ENCODE peak calls at places on chromosomes 16 and 17, in seven cellular contexts. Y is H9, F is trophoblast cell, W is mesenchymal stem cell, M is neuronal stem cell, V is IMR-90, G is H1. A is an unnamed sample.

GRCh38 chr17:31597646-31598387 is 206.3 kb downstream of the RAB11FIP4 start:
- DNase-seq in Y (no peak), F (no peak), W (no peak), M (no peak), G (no peak), V (no peak), A (no peak)

GRCh38 chr16:27374231-27374793 is 27.7 kb upstream of the IL21R start:
- DNase-seq in V (no peak), G (no peak), Y (no peak), M (no peak), W (no peak), F (no peak), A (no peak)

GRCh38 chr17:27756467-27757371 is 43.6 kb downstream of the NOS2 start:
- DNase-seq in G (no peak), W (peak; percentile 30), F (peak; percentile 47), M (peak; percentile 54), V (peak; percentile 30), Y (peak; percentile 72), A (peak; percentile 38)

GRCh38 chr17:82859431-82860403 is 19.9 kb upstream of the ZNF750 start:
- DNase-seq in F (peak; percentile 75), M (no peak), Y (no peak), V (peak; percentile 70), G (no peak), W (peak; percentile 86), A (peak; percentile 73)

GRCh38 chr17:30378191-30378796 is 433 bp upstream of the CPD start:
- DNase-seq in Y (no peak), M (no peak), F (no peak), V (peak; percentile 11), W (no peak), G (no peak), A (peak; percentile 45)

GRCh38 chr17:9839433-9839832 is 13.7 kb downstream of the GLP2R start:
- DNase-seq in F (no peak), Y (peak; percentile 74), V (peak; percentile 26), M (no peak), G (peak; percentile 3), W (no peak), A (peak; percentile 60)

GRCh38 chr17:8041249-8041928 is 2.5 kb downstream of the ALOX15B start:
- DNase-seq in W (peak; percentile 83), Y (no peak), V (peak; percentile 73), F (peak; percentile 41), M (peak; percentile 38), G (no peak), A (peak; percentile 65)

GRCh38 chr17:64103751-64104364 is 26.1 kb downstream of the ERN1 start:
- DNase-seq in V (peak; percentile 61), M (no peak), F (peak; percentile 28), Y (no peak), W (peak; percentile 71), G (no peak), A (no peak)

GRCh38 chr17:64622931-64623654 is 39.0 kb downstream of the SMURF2 start:
- DNase-seq in M (no peak), V (peak; percentile 91), Y (no peak), G (no peak), F (no peak), W (peak; percentile 91), A (no peak)

GRCh38 chr17:57484081-57484666 is 227.9 kb downstream of the MSI2 start:
- DNase-seq in Y (no peak), F (peak; percentile 74), V (peak; percentile 43), M (no peak), W (no peak), G (no peak), A (no peak)

GRCh38 chr17:58504826-58505351 is 9.5 kb downstream of the MTMR4 start:
- DNase-seq in W (no peak), F (no peak), V (no peak), M (no peak), G (no peak), Y (no peak), A (no peak)

GRCh38 chr16:20175358-20175757 is 101.7 kb upstream of the GPR139 start:
- DNase-seq in V (no peak), G (peak; percentile 17), M (no peak), W (no peak), F (no peak), Y (no peak), A (peak; percentile 36)

GRCh38 chr16:12188674-12189249 is 212.2 kb downstream of the SNX29 start:
- DNase-seq in M (no peak), F (no peak), W (no peak), G (no peak), Y (no peak), V (no peak), A (no peak)

GRCh38 chr16:51327001-51327400 is 175.9 kb upstream of the SALL1 start:
- DNase-seq in V (peak; percentile 68), M (no peak), F (no peak), G (no peak), Y (no peak), W (peak; percentile 74), A (no peak)

GRCh38 chr17:44331249-44331760 is 6.7 kb upstream of the SLC25A39 start:
- DNase-seq in M (peak; percentile 86), Y (peak; percentile 85), F (peak; percentile 89), W (peak; percentile 81), G (no peak), V (peak; percentile 58), A (peak; percentile 84)

GRCh38 chr16:57319646-57320045 is 35.2 kb upstream of the PLLP start:
- DNase-seq in M (no peak), F (no peak), Y (no peak), G (no peak), W (no peak), V (no peak), A (no peak)

GRCh38 chr16:46736695-46737094 is 11.4 kb downstream of the MYLK3 start:
- DNase-seq in M (no peak), V (no peak), Y (peak; percentile 45), W (peak; percentile 18), G (no peak), F (peak; percentile 14), A (peak; percentile 64)

GRCh38 chr16:50282010-50282538 is 15.7 kb downstream of the ADCY7 start:
- DNase-seq in F (no peak), W (no peak), G (no peak), V (no peak), Y (no peak), M (no peak), A (no peak)
- H3K27ac ChIP-seq in F (no peak overlapping the region), W (no peak overlapping the region), G (no peak overlapping the region), V (no peak overlapping the region), Y (no peak overlapping the region), M (no peak overlapping the region), A (no peak overlapping the region)

GRCh38 chr16:54602666-54603065 is 316.1 kb upstream of the IRX3 start:
- DNase-seq in V (no peak), Y (no peak), M (no peak), G (no peak), F (no peak), W (no peak), A (no peak)

DNA sequence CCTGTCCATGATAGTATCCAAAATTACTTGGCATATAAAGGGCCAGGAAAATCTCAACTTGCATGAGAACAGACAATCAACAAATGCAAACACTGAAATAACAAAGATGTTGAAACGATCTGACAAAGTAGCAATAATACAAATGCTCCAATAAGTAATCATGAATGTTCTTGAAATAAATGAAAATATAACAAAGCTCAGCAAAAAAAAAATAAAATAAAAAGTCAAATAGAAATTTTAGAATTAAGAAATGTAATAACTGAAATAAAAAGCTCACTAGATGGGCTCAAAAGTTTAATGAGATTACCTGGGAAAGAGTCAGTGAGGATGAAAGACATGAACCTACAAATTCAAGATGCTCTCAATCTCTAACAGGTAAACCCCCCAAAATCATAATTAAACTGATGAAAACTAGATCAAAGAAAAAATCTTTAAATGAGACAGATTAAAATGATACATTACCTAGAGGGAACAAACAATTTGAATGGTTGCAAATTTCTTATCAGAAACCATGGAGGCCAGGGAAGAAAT is 319.0 kb upstream of the IRX3 start:
- DNase-seq in F (no peak), W (no peak), V (no peak), Y (no peak), M (no peak), G (no peak), A (no peak)
- H3K23ac ChIP-seq in F (no peak overlapping the region), W (no peak overlapping the region), V (no peak overlapping the region), Y (no peak overlapping the region), M (no peak overlapping the region), G (no peak overlapping the region), A (no peak overlapping the region)

DNA sequence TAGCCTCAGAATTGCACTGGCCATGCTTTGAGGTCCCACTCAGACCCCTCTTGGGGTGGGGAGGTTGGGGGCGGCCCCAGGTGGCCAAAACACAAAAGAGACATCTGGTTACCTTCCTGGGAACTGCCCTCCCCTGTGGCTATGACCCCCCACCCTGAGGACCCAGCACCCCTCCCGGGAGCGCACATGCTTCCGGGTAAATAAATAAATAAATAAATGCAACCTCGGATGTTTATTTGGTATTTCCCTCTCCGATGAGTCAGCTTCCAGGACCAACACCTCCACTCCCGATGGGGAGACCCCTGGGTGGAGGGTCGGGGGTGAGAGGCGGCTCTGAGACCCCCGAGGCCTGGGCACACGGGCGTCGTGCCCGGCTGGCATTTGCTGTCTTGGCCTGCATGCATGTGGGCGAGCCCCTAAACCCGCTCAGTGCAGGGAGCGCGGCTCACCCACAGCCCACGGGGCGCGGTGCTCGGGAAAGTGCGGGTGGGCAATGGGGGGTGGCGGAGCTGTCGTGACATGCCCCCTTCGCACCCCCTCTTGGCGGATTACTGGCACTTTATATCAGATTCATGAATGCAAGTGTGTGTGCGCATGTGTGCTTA is 84.3 kb upstream of the CREBBP start:
- DNase-seq in M (no peak), W (no peak), G (no peak), F (no peak), V (no peak), Y (no peak), A (no peak)
- H2BK120ac ChIP-seq in M (peak overlapping the region; percentile 87), W (no peak overlapping the region), G (no peak overlapping the region), F (no peak overlapping the region), V (no peak overlapping the region), Y (no peak overlapping the region), A (no peak overlapping the region)

GRCh38 chr17:46106966-46107644 is 86.1 kb downstream of the KANSL1 start:
- DNase-seq in M (no peak), G (peak; percentile 27), W (peak; percentile 37), Y (no peak), V (no peak), F (no peak), A (peak; percentile 87)

GRCh38 chr17:46110219-46110618 is 83.0 kb downstream of the KANSL1 start:
- DNase-seq in W (no peak), V (no peak), M (no peak), G (no peak), Y (no peak), F (no peak), A (no peak)

GRCh38 chr17:46108120-46108519 is 85.1 kb downstream of the KANSL1 start:
- DNase-seq in V (no peak), M (no peak), G (no peak), F (no peak), W (no peak), Y (no peak), A (peak; percentile 64)

GRCh38 chr17:46108550-46109110 is 84.6 kb downstream of the KANSL1 start:
- DNase-seq in Y (no peak), W (no peak), M (no peak), G (no peak), F (no peak), V (no peak), A (peak; percentile 65)

DNA sequence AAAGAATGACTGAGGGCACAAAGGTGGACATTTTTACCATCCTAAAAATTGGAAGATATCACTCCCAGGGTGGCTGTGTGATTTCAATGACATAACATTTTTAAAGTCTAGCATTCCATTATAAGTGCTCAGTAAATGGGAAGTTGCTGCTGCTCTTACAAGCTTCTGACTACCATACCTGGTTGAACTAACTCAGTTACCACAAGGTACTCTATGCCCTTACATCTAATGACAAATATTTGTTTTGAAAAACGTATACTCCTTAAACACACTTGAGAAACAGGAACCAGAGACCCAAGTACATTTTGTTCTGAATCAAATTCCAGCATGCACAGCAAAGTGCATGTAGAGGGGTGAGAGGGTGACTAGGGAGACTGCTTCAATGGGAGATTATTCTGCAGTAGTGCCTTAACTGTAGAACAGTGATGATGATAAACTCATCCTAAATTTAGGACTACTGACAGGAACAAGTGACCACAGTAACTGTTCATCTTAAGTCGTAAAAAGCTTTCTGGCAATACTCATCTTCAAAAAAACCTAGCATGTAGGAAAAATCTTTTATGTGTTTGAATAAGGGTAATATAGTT is 83.5 kb downstream of the KANSL1 start:
- DNase-seq in F (no peak), M (no peak), Y (no peak), V (no peak), W (no peak), G (no peak), A (no peak)
- H3K27ac ChIP-seq in F (no peak overlapping the region), M (no peak overlapping the region), Y (no peak overlapping the region), V (no peak overlapping the region), W (no peak overlapping the region), G (no peak overlapping the region), A (no peak overlapping the region)